ENCODE peak calls at places on chromosomes 5 and 9, in eight cellular contexts. G, H, C, B, O, A, W and L are unnamed samples.
A peak's percentile ranks its signal among the peaks of the same experiment; 100 is the strongest.

GRCh38 chr5:372556-372910 is 51.0 kb downstream of the AHRR start:
- DNase-seq in A (no peak), G (peak; percentile 11), C (no peak), O (no peak), H (no peak), B (no peak), W (no peak), L (no peak)

GRCh38 chr5:179127136-179128040 is 67.2 kb downstream of the ZNF354C start:
- DNase-seq in B (no peak), C (no peak), O (no peak), A (no peak), W (no peak), H (no peak), G (no peak), L (no peak)

GRCh38 chr5:177509991-177510566 is 453 bp upstream of the DOK3 start:
- DNase-seq in B (no peak), C (no peak), O (no peak), H (no peak), W (no peak), G (peak; percentile 30), A (no peak), L (no peak)

GRCh38 chr5:1787472-1788047 is 12.1 kb downstream of the MRPL36 start:
- DNase-seq in A (no peak), H (no peak), W (no peak), G (no peak), B (no peak), O (no peak), C (no peak), L (no peak)

GRCh38 chr5:64502181-64502580 is 3.6 kb upstream of the RGS7BP start:
- DNase-seq in G (no peak), B (no peak), H (no peak), O (no peak), C (no peak), W (no peak), A (no peak), L (no peak)

GRCh38 chr5:155872801-155873200 is 454.2 kb upstream of the SGCD start:
- DNase-seq in W (no peak), O (peak; percentile 46), G (no peak), C (peak; percentile 30), B (no peak), A (no peak), H (no peak), L (no peak)

GRCh38 chr5:88235828-88236227 is 32.8 kb downstream of the TMEM161B start:
- DNase-seq in B (no peak), W (no peak), C (no peak), O (no peak), A (no peak), G (no peak), H (no peak), L (no peak)

GRCh38 chr5:172450861-172451695 is 3.2 kb downstream of the SH3PXD2B start:
- DNase-seq in C (peak; percentile 38), H (peak; percentile 55), A (peak; percentile 37), W (peak; percentile 20), G (peak; percentile 52), B (peak; percentile 42), O (peak; percentile 64), L (no peak)

GRCh38 chr9:137441935-137442321 is 771 bp upstream of the ENTPD8 start:
- DNase-seq in C (no peak), A (no peak), G (no peak), O (no peak), H (no peak), W (no peak), B (no peak), L (no peak)

GRCh38 chr9:111475195-111475594 is 9.0 kb downstream of the ECPAS start:
- DNase-seq in O (no peak), H (no peak), A (no peak), B (no peak), G (no peak), C (no peak), W (no peak), L (no peak)